ENCODE peak calls at places on chromosomes 1 and 21, in seven cellular contexts. C, M, A, X, R, D and B are unnamed samples. For H3K4me1, the result is how much of the 10 kb centered on the place peaks cover.

GRCh38 chr1:237152506-237153335 is 110.7 kb downstream of the RYR2 start:
- DNase-seq in D (no peak), X (no peak), R (no peak), C (no peak), A (no peak), M (no peak), B (peak)

GRCh38 chr1:78369546-78369945 is 121.2 kb upstream of the PTGFR start:
- DNase-seq in D (peak), R (no peak), C (no peak), X (no peak), M (no peak), A (no peak), B (no peak)

GRCh38 chr1:247324204-247324787 is 7.4 kb downstream of the ZNF496 start:
- DNase-seq in M (no peak), A (no peak), X (no peak), C (no peak), R (no peak), D (no peak), B (no peak)

GRCh38 chr1:73604739-73605138 is 593.2 kb downstream of the LRRIQ3 start:
- DNase-seq in D (no peak), C (no peak), M (no peak), R (no peak), A (no peak), X (no peak), B (peak)

GRCh38 chr1:157197906-157198435 is 59.8 kb upstream of the ETV3 start:
- DNase-seq in D (no peak), C (no peak), X (no peak), A (no peak), R (no peak), M (no peak), B (no peak)

GRCh38 chr1:209051598-209051997 is 531.9 kb upstream of the CAMK1G start:
- DNase-seq in A (no peak), C (no peak), M (no peak), D (no peak), R (no peak), X (no peak), B (no peak)

GRCh38 chr1:238982736-238983135 is 403.6 kb upstream of the CHRM3 start:
- DNase-seq in D (no peak), X (no peak), C (no peak), A (no peak), M (no peak), R (no peak), B (no peak)

GRCh38 chr1:59767119-59767518 is 47.6 kb upstream of the HOOK1 start:
- DNase-seq in D (no peak), A (no peak), R (no peak), C (no peak), X (no peak), M (peak), B (peak)

GRCh38 chr1:63709267-63709828 is 64.5 kb upstream of the ROR1 start:
- DNase-seq in M (no peak), R (no peak), D (no peak), X (no peak), A (no peak), C (no peak), B (no peak)

GRCh38 chr1:204013052-204013451 is 59.9 kb upstream of the SOX13 start:
- DNase-seq in M (no peak), A (no peak), R (no peak), C (no peak), X (no peak), D (no peak), B (no peak)

GRCh38 chr1:1021010-1021845 is 1.3 kb downstream of the AGRN start:
- DNase-seq in C (no peak), D (peak), A (peak), X (no peak), R (no peak), M (peak), B (peak)

GRCh38 chr1:113949007-113949406 is 19.9 kb downstream of the HIPK1 start:
- DNase-seq in A (no peak), X (no peak), R (no peak), D (no peak), C (peak), M (no peak), B (peak)

GRCh38 chr1:184940226-184940625 is 34.1 kb downstream of the NIBAN1 start:
- DNase-seq in A (no peak), C (no peak), D (peak), R (no peak), M (no peak), X (no peak), B (no peak)

GRCh38 chr21:17738171-17738953 is 80.8 kb downstream of the C21orf91 start:
- DNase-seq in X (no peak), R (no peak), M (no peak), C (no peak), D (no peak), A (no peak), B (no peak)

GRCh38 chr1:113976609-113977278 is 2.5 kb upstream of the OLFML3 start:
- DNase-seq in A (no peak), M (peak), D (peak), C (no peak), R (peak), X (no peak), B (peak)

GRCh38 chr1:225950905-225951351 is 9.9 kb upstream of the LEFTY2 start:
- DNase-seq in A (no peak), M (no peak), C (no peak), R (no peak), D (no peak), X (no peak), B (no peak)

GRCh38 chr1:11800756-11801433 is 4.9 kb downstream of the MTHFR start:
- DNase-seq in M (no peak), X (no peak), R (peak), D (no peak), C (no peak), A (peak), B (no peak)

GRCh38 chr1:5099018-5099417 is 444.6 kb downstream of the AJAP1 start:
- DNase-seq in R (no peak), D (no peak), C (no peak), X (no peak), A (no peak), M (no peak), B (no peak)

GRCh38 chr1:43349594-43350306 is 9.0 kb upstream of the CDC20 start:
- DNase-seq in D (peak), M (peak), C (no peak), A (no peak), R (no peak), X (no peak), B (no peak)

GRCh38 chr1:25617626-25618432 is 1.2 kb downstream of the MAN1C1 start:
- DNase-seq in R (no peak), M (no peak), C (no peak), X (no peak), A (peak), D (no peak), B (no peak)

GRCh38 chr21:42760977-42761751 is 107.7 kb downstream of the PDE9A start:
- DNase-seq in C (no peak), M (peak), A (no peak), X (no peak), D (no peak), R (no peak), B (no peak)

GRCh38 chr1:5971471-5972197 is 20.6 kb downstream of the NPHP4 start:
- DNase-seq in C (no peak), M (peak), A (no peak), X (no peak), D (no peak), R (no peak), B (no peak)

GRCh38 chr1:198672124-198672523 is 33.3 kb downstream of the PTPRC start:
- DNase-seq in D (peak), A (no peak), R (no peak), M (peak), C (no peak), X (no peak), B (no peak)

GRCh38 chr1:8752921-8753713 is 64.3 kb downstream of the RERE start:
- DNase-seq in C (no peak), X (no peak), M (peak), R (no peak), D (no peak), A (no peak), B (peak)

GRCh38 chr1:116706123-116706522 is 38.6 kb upstream of the IGSF3 start:
- DNase-seq in R (no peak), D (no peak), A (no peak), C (no peak), M (no peak), X (no peak), B (no peak)
- H3K4me1 ChIP-seq in R (under half), D (under half), A (under half), C (under half), M (under half), X (under half), B (under half)

GRCh38 chr1:208009303-208009702 is 98.4 kb upstream of the CD34 start:
- DNase-seq in A (no peak), D (no peak), R (no peak), M (no peak), X (no peak), C (no peak), B (no peak)
- H3K4me1 ChIP-seq in A (under half), D (under half), R (under half), M (under half), X (under half), C (under half), B (under half)

DNA sequence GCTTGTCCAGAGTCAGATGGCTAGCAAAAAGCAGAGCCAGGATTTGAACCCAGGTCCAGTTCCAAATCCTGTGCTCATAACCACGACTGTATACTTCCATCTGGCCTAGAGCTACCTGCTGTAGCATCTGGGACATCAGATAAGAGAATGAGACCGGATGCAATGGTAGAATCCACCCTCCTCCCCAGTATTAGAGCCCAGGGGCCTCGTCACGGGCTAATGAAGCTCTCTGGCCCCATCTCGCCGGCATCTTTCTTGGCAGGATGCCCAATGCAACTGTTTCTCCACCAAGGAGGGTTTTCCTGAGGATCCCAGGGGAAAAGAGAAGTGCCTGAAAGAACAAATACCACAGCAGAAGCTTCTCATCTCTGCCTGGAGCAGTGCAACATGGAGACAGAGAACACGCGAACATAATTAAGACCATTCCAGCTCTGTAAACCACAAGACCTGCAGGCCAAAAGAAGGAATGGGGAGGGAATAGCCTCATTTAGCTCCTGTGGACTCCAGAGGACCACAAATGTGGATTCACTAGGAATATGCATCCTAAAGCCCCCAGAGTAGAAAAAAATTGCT is 80.0 kb downstream of the VWA5B1 start:
- DNase-seq in R (no peak), M (peak), C (no peak), X (no peak), A (no peak), D (no peak), B (no peak)
- H3K4me1 ChIP-seq in R (under half), M (under half), C (under half), X (under half), A (under half), D (under half), B (under half)

DNA sequence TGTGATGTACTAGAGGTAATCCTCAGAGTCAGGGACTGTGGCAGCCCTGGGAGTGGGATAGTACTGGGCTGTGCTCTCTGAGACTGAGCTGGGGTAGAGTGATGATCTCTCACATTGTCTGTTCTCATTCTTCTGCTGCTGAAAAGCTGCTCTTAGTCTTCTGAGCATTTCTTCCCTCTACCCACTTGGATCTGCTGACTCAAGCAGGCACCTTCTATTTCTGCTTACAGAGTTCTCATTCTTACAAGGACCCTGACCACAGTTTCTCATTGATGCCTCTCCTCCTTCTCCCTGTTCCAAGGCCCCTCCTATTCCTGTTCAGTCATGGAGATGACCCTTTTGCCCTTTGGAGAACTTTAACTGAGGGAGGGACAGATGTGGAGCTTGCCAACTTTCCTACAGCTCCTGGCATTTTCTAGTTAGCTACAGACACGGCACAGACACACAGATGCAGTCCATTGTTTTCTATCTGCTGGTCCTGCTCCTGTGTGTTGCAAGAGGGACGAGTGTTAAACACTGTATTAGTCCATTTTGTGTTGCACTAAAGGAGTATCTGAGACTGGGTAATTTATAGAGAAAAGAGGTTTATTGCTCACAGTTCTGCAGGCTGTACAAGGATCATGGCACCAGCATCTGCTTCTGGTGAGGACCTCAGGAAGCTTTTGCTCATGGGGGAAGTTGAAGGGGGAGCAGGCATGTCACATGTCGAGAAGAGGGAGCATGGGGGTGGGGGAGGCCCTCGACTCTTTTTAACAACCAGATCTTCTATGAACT is 12.3 kb downstream of the MAPKAPK2 start:
- DNase-seq in C (no peak), R (no peak), D (no peak), A (no peak), M (no peak), X (no peak), B (no peak)
- H3K4me1 ChIP-seq in C (under half), R (under half), D (under half), A (half or more), M (under half), X (under half), B (under half)

DNA sequence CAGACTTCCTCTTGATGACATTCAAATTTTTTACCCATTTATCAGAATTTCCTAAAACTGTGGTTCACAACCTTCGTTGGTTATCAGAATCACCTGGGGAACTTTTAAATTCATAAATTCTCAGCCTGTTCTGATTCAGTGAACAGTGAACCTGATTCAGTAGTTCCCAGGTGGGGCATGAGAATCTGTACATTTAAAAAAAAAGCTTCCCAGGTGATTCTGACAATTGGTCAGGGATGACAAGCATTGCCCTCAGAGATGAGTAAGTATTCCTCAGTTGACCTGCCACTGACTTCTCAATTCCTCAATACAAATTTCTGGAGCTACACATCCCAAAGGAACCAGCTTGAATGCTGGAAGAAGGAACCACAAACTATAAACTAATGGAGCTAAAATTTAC is 23.5 kb upstream of the CR2 start:
- DNase-seq in X (no peak), A (no peak), R (no peak), C (no peak), D (no peak), M (no peak), B (no peak)
- H3K4me1 ChIP-seq in X (under half), A (under half), R (under half), C (under half), D (under half), M (under half), B (under half)